ENCODE peak calls at places on chromosomes 12 and 14, in six cellular contexts. One of them, this sample, is unnamed.
A peak's percentile ranks its signal among the peaks of the same experiment; 100 is the strongest.

GRCh38 chr14:81435048-81435577 is 35.0 kb upstream of the STON2 start:
- DNase-seq in kidney glomerular epithelial cell: no peak
- DNase-seq in ureter: no peak
- DNase-seq in esophagus muscularis mucosa: no peak
- DNase-seq in CD4-positive, CD25-positive, alpha-beta regulatory T cell: no peak
- DNase-seq in adipocyte: no peak
- DNase-seq in this sample: no peak

GRCh38 chr14:61812347-61813100 is 50.3 kb downstream of the SNAPC1 start:
- DNase-seq in esophagus muscularis mucosa: no peak
- DNase-seq in ureter: no peak
- DNase-seq in adipocyte: peak; percentile 40
- DNase-seq in CD4-positive, CD25-positive, alpha-beta regulatory T cell: no peak
- DNase-seq in kidney glomerular epithelial cell: no peak
- DNase-seq in this sample: no peak

GRCh38 chr12:128326419-128326818 is 59.4 kb downstream of the TMEM132C start:
- DNase-seq in kidney glomerular epithelial cell: no peak
- DNase-seq in adipocyte: no peak
- DNase-seq in ureter: no peak
- DNase-seq in CD4-positive, CD25-positive, alpha-beta regulatory T cell: no peak
- DNase-seq in esophagus muscularis mucosa: no peak
- DNase-seq in this sample: no peak

GRCh38 chr12:111330800-111331752 is 37.8 kb downstream of the PHETA1 start:
- DNase-seq in adipocyte: peak; percentile 75
- DNase-seq in esophagus muscularis mucosa: no peak
- DNase-seq in CD4-positive, CD25-positive, alpha-beta regulatory T cell: no peak
- DNase-seq in ureter: no peak
- DNase-seq in kidney glomerular epithelial cell: peak; percentile 53
- DNase-seq in this sample: no peak

GRCh38 chr14:96888593-96888992 is 91.4 kb downstream of the VRK1 start:
- DNase-seq in adipocyte: no peak
- DNase-seq in esophagus muscularis mucosa: no peak
- DNase-seq in ureter: no peak
- DNase-seq in kidney glomerular epithelial cell: no peak
- DNase-seq in CD4-positive, CD25-positive, alpha-beta regulatory T cell: no peak
- DNase-seq in this sample: no peak

GRCh38 chr14:33026850-33027420 is 88.3 kb downstream of the NPAS3 start:
- DNase-seq in adipocyte: peak; percentile 33
- DNase-seq in esophagus muscularis mucosa: no peak
- DNase-seq in kidney glomerular epithelial cell: no peak
- DNase-seq in ureter: no peak
- DNase-seq in CD4-positive, CD25-positive, alpha-beta regulatory T cell: no peak
- DNase-seq in this sample: no peak

GRCh38 chr12:67155863-67156262 is 113.3 kb upstream of the CAND1 start:
- DNase-seq in esophagus muscularis mucosa: no peak
- DNase-seq in kidney glomerular epithelial cell: peak; percentile 54
- DNase-seq in ureter: no peak
- DNase-seq in CD4-positive, CD25-positive, alpha-beta regulatory T cell: no peak
- DNase-seq in adipocyte: peak; percentile 8
- DNase-seq in this sample: no peak

GRCh38 chr14:73811164-73811503 is 40.5 kb upstream of the PTGR2 start:
- DNase-seq in esophagus muscularis mucosa: no peak
- DNase-seq in kidney glomerular epithelial cell: no peak
- DNase-seq in adipocyte: no peak
- DNase-seq in CD4-positive, CD25-positive, alpha-beta regulatory T cell: no peak
- DNase-seq in ureter: no peak
- DNase-seq in this sample: no peak

GRCh38 chr12:124395284-124395752 is 100.4 kb downstream of the RFLNA start:
- DNase-seq in CD4-positive, CD25-positive, alpha-beta regulatory T cell: no peak
- DNase-seq in esophagus muscularis mucosa: no peak
- DNase-seq in ureter: no peak
- DNase-seq in kidney glomerular epithelial cell: no peak
- DNase-seq in adipocyte: no peak
- DNase-seq in this sample: no peak

GRCh38 chr14:54625158-54625557 is 58.2 kb downstream of the SAMD4A start:
- DNase-seq in adipocyte: no peak
- DNase-seq in esophagus muscularis mucosa: no peak
- DNase-seq in ureter: no peak
- DNase-seq in kidney glomerular epithelial cell: peak; percentile 22
- DNase-seq in CD4-positive, CD25-positive, alpha-beta regulatory T cell: no peak
- DNase-seq in this sample: no peak

GRCh38 chr14:77058785-77059184 is 30.3 kb upstream of the IRF2BPL start:
- DNase-seq in ureter: no peak
- DNase-seq in kidney glomerular epithelial cell: no peak
- DNase-seq in adipocyte: no peak
- DNase-seq in CD4-positive, CD25-positive, alpha-beta regulatory T cell: no peak
- DNase-seq in esophagus muscularis mucosa: no peak
- DNase-seq in this sample: no peak

GRCh38 chr12:109716512-109717389 is 3.1 kb downstream of the FAM222A start:
- DNase-seq in ureter: peak; percentile 59
- DNase-seq in esophagus muscularis mucosa: no peak
- DNase-seq in kidney glomerular epithelial cell: no peak
- DNase-seq in CD4-positive, CD25-positive, alpha-beta regulatory T cell: no peak
- DNase-seq in adipocyte: no peak
- DNase-seq in this sample: no peak

GRCh38 chr12:27332407-27333310 is at the start of gene BMAL2:
- DNase-seq in adipocyte: peak; percentile 74
- DNase-seq in ureter: no peak
- DNase-seq in esophagus muscularis mucosa: no peak
- DNase-seq in CD4-positive, CD25-positive, alpha-beta regulatory T cell: no peak
- DNase-seq in kidney glomerular epithelial cell: no peak
- DNase-seq in this sample: peak; percentile 50

GRCh38 chr14:58813745-58814144 is 176.0 kb downstream of the DACT1 start:
- DNase-seq in ureter: no peak
- DNase-seq in CD4-positive, CD25-positive, alpha-beta regulatory T cell: no peak
- DNase-seq in esophagus muscularis mucosa: no peak
- DNase-seq in kidney glomerular epithelial cell: no peak
- DNase-seq in adipocyte: no peak
- DNase-seq in this sample: no peak

GRCh38 chr12:12327802-12328201 is 22.2 kb downstream of the MANSC1 start:
- DNase-seq in esophagus muscularis mucosa: no peak
- DNase-seq in kidney glomerular epithelial cell: peak; percentile 43
- DNase-seq in ureter: no peak
- DNase-seq in CD4-positive, CD25-positive, alpha-beta regulatory T cell: no peak
- DNase-seq in adipocyte: peak; percentile 92
- DNase-seq in this sample: no peak

GRCh38 chr12:57222286-57223190 is 5.9 kb downstream of the NXPH4 start:
- DNase-seq in ureter: no peak
- DNase-seq in adipocyte: no peak
- DNase-seq in CD4-positive, CD25-positive, alpha-beta regulatory T cell: no peak
- DNase-seq in kidney glomerular epithelial cell: no peak
- DNase-seq in esophagus muscularis mucosa: no peak
- DNase-seq in this sample: no peak

GRCh38 chr12:52781399-52782082 is 4.4 kb upstream of the KRT76 start:
- DNase-seq in esophagus muscularis mucosa: no peak
- DNase-seq in kidney glomerular epithelial cell: no peak
- DNase-seq in ureter: no peak
- DNase-seq in CD4-positive, CD25-positive, alpha-beta regulatory T cell: no peak
- DNase-seq in adipocyte: no peak
- DNase-seq in this sample: no peak

GRCh38 chr12:58893421-58893986 is 26.8 kb downstream of the LRIG3 start:
- DNase-seq in kidney glomerular epithelial cell: no peak
- DNase-seq in CD4-positive, CD25-positive, alpha-beta regulatory T cell: no peak
- DNase-seq in adipocyte: peak; percentile 45
- DNase-seq in esophagus muscularis mucosa: no peak
- DNase-seq in ureter: no peak
- DNase-seq in this sample: no peak

GRCh38 chr12:47159348-47159747 is 79.6 kb upstream of the AMIGO2 start:
- DNase-seq in esophagus muscularis mucosa: no peak
- DNase-seq in CD4-positive, CD25-positive, alpha-beta regulatory T cell: no peak
- DNase-seq in kidney glomerular epithelial cell: no peak
- DNase-seq in ureter: no peak
- DNase-seq in adipocyte: no peak
- DNase-seq in this sample: no peak

GRCh38 chr14:61147898-61148549 is 133.1 kb downstream of the TMEM30B start:
- DNase-seq in adipocyte: peak; percentile 80
- DNase-seq in esophagus muscularis mucosa: peak; percentile 90
- DNase-seq in CD4-positive, CD25-positive, alpha-beta regulatory T cell: no peak
- DNase-seq in kidney glomerular epithelial cell: peak; percentile 72
- DNase-seq in ureter: no peak
- DNase-seq in this sample: no peak

This sample was measured in stimulated activated naive B cell treated with anti-CD40 and anti-IgM and Interleukin-4, amounts not matched to agents 10 μg/mL and 1 μg/mL and 100 μg/mL, for 72 hours.